ENCODE peak calls at places on chromosomes 16 and 17, in five cellular contexts. One of them, this sample, is unnamed.

GRCh38 chr16:74049027-74049426 is 247.6 kb upstream of the PSMD7 start:
- DNase-seq in SK-N-SH: no peak
- DNase-seq in K562: no peak
- DNase-seq in GM12878: no peak
- DNase-seq in HepG2: no peak
- DNase-seq in this sample: no peak

GRCh38 chr16:243348-243747 is 8.7 kb downstream of the FAM234A start:
- DNase-seq in SK-N-SH: no peak
- DNase-seq in K562: no peak
- DNase-seq in GM12878: no peak
- DNase-seq in HepG2: no peak
- DNase-seq in this sample: no peak

GRCh38 chr17:40552806-40553693 is 12.2 kb downstream of the CCR7 start:
- DNase-seq in SK-N-SH: no peak
- DNase-seq in K562: no peak
- DNase-seq in GM12878: no peak
- DNase-seq in HepG2: no peak
- DNase-seq in this sample: no peak

GRCh38 chr16:87860553-87861299 is 8.6 kb downstream of the SLC7A5 start:
- DNase-seq in SK-N-SH: peak
- DNase-seq in K562: peak
- DNase-seq in GM12878: no peak
- DNase-seq in HepG2: peak
- DNase-seq in this sample: no peak

GRCh38 chr17:21090889-21091618 is 35.7 kb upstream of the DHRS7B start:
- DNase-seq in SK-N-SH: no peak
- DNase-seq in K562: no peak
- DNase-seq in GM12878: no peak
- DNase-seq in HepG2: no peak
- DNase-seq in this sample: no peak

GRCh38 chr16:2250652-2251280 is 621 bp downstream of the ECI1 start:
- DNase-seq in SK-N-SH: no peak
- DNase-seq in K562: no peak
- DNase-seq in GM12878: no peak
- DNase-seq in HepG2: no peak
- DNase-seq in this sample: no peak

GRCh38 chr17:57284984-57285646 is 28.8 kb downstream of the MSI2 start:
- DNase-seq in SK-N-SH: no peak
- DNase-seq in K562: peak
- DNase-seq in GM12878: peak
- DNase-seq in HepG2: peak
- DNase-seq in this sample: no peak

GRCh38 chr17:6421700-6422604 is 13.0 kb downstream of the AIPL1 start:
- DNase-seq in SK-N-SH: peak
- DNase-seq in K562: peak
- DNase-seq in GM12878: no peak
- DNase-seq in HepG2: peak
- DNase-seq in this sample: peak

GRCh38 chr16:7321661-7322060 is 11.0 kb upstream of the RBFOX1 start:
- DNase-seq in SK-N-SH: no peak
- DNase-seq in K562: no peak
- DNase-seq in GM12878: no peak
- DNase-seq in HepG2: no peak
- DNase-seq in this sample: no peak

GRCh38 chr16:54654429-54654828 is 276.2 kb upstream of the IRX5 start:
- DNase-seq in SK-N-SH: no peak
- DNase-seq in K562: no peak
- DNase-seq in GM12878: no peak
- DNase-seq in HepG2: no peak
- DNase-seq in this sample: peak

DNA sequence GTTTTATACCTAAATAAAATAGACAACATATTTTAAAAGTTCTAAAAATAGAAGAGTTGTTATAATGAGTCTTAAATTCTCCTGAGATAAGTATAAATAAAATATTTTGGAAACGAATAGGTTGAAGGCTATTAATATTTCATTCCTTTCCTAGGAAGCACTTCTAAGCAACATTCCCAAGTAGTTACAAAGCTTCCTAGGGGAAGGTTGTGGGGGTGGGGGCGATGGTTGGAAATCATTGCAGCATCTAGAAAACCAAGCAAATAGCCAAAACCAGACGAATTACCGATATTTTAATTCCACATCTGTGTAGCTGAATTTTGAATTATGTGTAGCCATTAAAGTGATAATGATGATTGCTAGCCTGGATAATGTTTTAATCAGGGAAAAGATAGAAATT is 26.9 kb downstream of the PTRH2 start:
- DNase-seq in SK-N-SH: no peak
- DNase-seq in K562: no peak
- DNase-seq in GM12878: no peak
- DNase-seq in HepG2: no peak
- DNase-seq in this sample: no peak
- TF ChIP-seq FOXM1 in SK-N-SH: no peak
- TF ChIP-seq FOXM1 in K562: no peak
- TF ChIP-seq FOXM1 in GM12878: no peak
- TF ChIP-seq FOXM1 in HepG2: no peak
- TF ChIP-seq FOXM1 in this sample: no peak

GRCh38 chr16:84795338-84796053 is 24.3 kb upstream of the CRISPLD2 start:
- DNase-seq in SK-N-SH: no peak
- DNase-seq in K562: no peak
- DNase-seq in GM12878: no peak
- DNase-seq in HepG2: no peak
- DNase-seq in this sample: no peak
- TF ChIP-seq FOXM1 in SK-N-SH: no peak
- TF ChIP-seq FOXM1 in K562: no peak
- TF ChIP-seq FOXM1 in GM12878: no peak
- TF ChIP-seq FOXM1 in HepG2: no peak
- TF ChIP-seq FOXM1 in this sample: no peak

DNA sequence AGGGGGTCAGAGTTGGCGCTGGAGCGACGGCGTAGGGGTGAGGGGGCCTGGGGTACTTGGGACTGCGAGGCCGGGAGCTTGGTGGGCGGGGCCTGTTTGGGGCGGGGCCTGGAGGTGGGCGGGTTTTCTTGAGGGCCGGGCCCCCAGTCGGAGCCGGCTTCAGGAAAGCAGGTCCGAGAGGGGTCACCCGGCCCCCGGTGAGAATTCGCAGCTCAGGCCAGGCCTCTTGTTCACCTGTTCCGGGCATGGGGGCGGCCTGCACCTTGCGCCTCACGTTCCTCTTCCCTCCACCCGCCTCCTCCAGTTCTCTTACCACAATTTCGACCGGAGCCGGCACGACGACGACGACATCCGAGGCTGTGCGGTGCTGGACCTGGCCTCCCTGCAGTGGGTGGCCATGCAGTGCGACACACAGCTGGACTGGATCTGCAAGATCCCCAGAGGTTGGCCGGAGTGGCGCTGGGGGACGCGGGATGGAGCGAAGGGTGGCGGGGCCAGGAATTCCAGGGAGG is 52.5 kb downstream of the MRC2 start:
- DNase-seq in SK-N-SH: peak
- DNase-seq in K562: no peak
- DNase-seq in GM12878: no peak
- DNase-seq in HepG2: no peak
- DNase-seq in this sample: no peak
- TF ChIP-seq FOXM1 in SK-N-SH: no peak
- TF ChIP-seq FOXM1 in K562: no peak
- TF ChIP-seq FOXM1 in GM12878: no peak
- TF ChIP-seq FOXM1 in HepG2: no peak
- TF ChIP-seq FOXM1 in this sample: no peak

GRCh38 chr17:49944451-49944850 is 24.5 kb upstream of the DLX4 start:
- DNase-seq in SK-N-SH: no peak
- DNase-seq in K562: no peak
- DNase-seq in GM12878: no peak
- DNase-seq in HepG2: no peak
- DNase-seq in this sample: no peak
- TF ChIP-seq FOXM1 in SK-N-SH: no peak
- TF ChIP-seq FOXM1 in K562: no peak
- TF ChIP-seq FOXM1 in GM12878: no peak
- TF ChIP-seq FOXM1 in HepG2: no peak
- TF ChIP-seq FOXM1 in this sample: no peak

GRCh38 chr16:59181821-59182420 is 447.8 kb upstream of the GOT2 start:
- DNase-seq in SK-N-SH: no peak
- DNase-seq in K562: no peak
- DNase-seq in GM12878: no peak
- DNase-seq in HepG2: no peak
- DNase-seq in this sample: no peak
- TF ChIP-seq FOXM1 in SK-N-SH: no peak
- TF ChIP-seq FOXM1 in K562: no peak
- TF ChIP-seq FOXM1 in GM12878: no peak
- TF ChIP-seq FOXM1 in HepG2: no peak
- TF ChIP-seq FOXM1 in this sample: no peak

GRCh38 chr17:28622186-28622585 is 8.2 kb upstream of the RSKR start:
- DNase-seq in SK-N-SH: no peak
- DNase-seq in K562: no peak
- DNase-seq in GM12878: no peak
- DNase-seq in HepG2: no peak
- DNase-seq in this sample: no peak

GRCh38 chr17:28616281-28616680 is 2.3 kb upstream of the RSKR start:
- DNase-seq in SK-N-SH: no peak
- DNase-seq in K562: no peak
- DNase-seq in GM12878: no peak
- DNase-seq in HepG2: no peak
- DNase-seq in this sample: no peak

GRCh38 chr17:28615260-28615940 is 1.4 kb upstream of the RSKR start:
- DNase-seq in SK-N-SH: no peak
- DNase-seq in K562: no peak
- DNase-seq in GM12878: no peak
- DNase-seq in HepG2: no peak
- DNase-seq in this sample: no peak

GRCh38 chr17:28620010-28620409 is 6.0 kb upstream of the RSKR start:
- DNase-seq in SK-N-SH: no peak
- DNase-seq in K562: no peak
- DNase-seq in GM12878: no peak
- DNase-seq in HepG2: no peak
- DNase-seq in this sample: no peak

GRCh38 chr17:28618464-28618863 is 4.5 kb upstream of the RSKR start:
- DNase-seq in SK-N-SH: no peak
- DNase-seq in K562: no peak
- DNase-seq in GM12878: no peak
- DNase-seq in HepG2: no peak
- DNase-seq in this sample: no peak
- TF ChIP-seq FOXM1 in SK-N-SH: no peak
- TF ChIP-seq FOXM1 in K562: no peak
- TF ChIP-seq FOXM1 in GM12878: no peak
- TF ChIP-seq FOXM1 in HepG2: no peak
- TF ChIP-seq FOXM1 in this sample: no peak

DNA sequence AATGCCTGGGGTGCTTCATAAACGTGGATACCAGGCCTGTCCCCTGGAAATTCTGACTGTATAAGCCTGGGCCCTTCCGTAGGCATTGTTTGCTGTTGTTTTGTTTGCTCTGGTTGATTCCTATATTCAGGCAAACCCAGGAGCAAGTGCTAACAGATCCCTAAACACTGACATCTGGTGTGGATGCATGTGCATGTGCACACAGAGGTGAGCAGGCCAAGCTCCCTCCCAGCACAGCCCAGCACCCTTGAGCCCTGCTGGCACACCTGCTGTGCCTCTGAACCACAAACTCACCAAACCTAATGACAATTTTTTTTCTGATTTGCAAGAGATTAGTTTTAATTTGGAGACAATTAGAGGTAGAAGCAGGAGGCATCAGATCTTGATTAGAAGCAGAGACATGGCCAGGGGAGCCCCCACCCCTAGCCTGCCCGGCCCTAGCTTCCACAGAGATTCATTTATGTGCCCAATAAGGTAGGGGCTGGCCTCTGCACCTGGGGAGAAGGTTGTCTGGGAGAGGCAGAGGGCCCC is 40.4 kb downstream of the TMEM132E start:
- DNase-seq in SK-N-SH: no peak
- DNase-seq in K562: no peak
- DNase-seq in GM12878: no peak
- DNase-seq in HepG2: no peak
- DNase-seq in this sample: no peak
- TF ChIP-seq FOXM1 in SK-N-SH: no peak
- TF ChIP-seq FOXM1 in K562: no peak
- TF ChIP-seq FOXM1 in GM12878: no peak
- TF ChIP-seq FOXM1 in HepG2: no peak
- TF ChIP-seq FOXM1 in this sample: no peak

This sample was measured in HEK293T.